ENCODE peak calls at places on chromosomes 3 and 15, in seven cellular contexts. Q is IMR-90, T is neuronal stem cell, A is mesenchymal stem cell, Z is H9, E is H1, V is trophoblast cell. P is an unnamed sample.

GRCh38 chr3:50388021-50388719 is 28.8 kb upstream of the TMEM115 start:
- DNase-seq in Q (no peak), T (no peak), A (peak), Z (peak), E (no peak), V (no peak), P (peak)

GRCh38 chr3:11566478-11566877 is 77.2 kb downstream of the VGLL4 start:
- DNase-seq in Q (no peak), T (no peak), A (no peak), Z (no peak), E (no peak), V (no peak), P (no peak)

GRCh38 chr15:40743466-40743865 is 11.6 kb downstream of the RMDN3 start:
- DNase-seq in Q (no peak), T (no peak), A (no peak), Z (no peak), E (no peak), V (no peak), P (no peak)

GRCh38 chr15:68298882-68299381 is 21.4 kb downstream of the FEM1B start:
- DNase-seq in Q (no peak), T (no peak), A (peak), Z (no peak), E (no peak), V (no peak), P (no peak)

GRCh38 chr15:51908312-51908711 is 63.3 kb downstream of the LEO1 start:
- DNase-seq in Q (peak), T (no peak), A (peak), Z (no peak), E (no peak), V (no peak), P (no peak)

GRCh38 chr15:70156781-70157261 is 59.1 kb upstream of the TLE3 start:
- DNase-seq in Q (peak), T (no peak), A (peak), Z (no peak), E (no peak), V (no peak), P (no peak)

GRCh38 chr15:57752426-57752825 is 45.9 kb downstream of the POLR2M start:
- DNase-seq in Q (no peak), T (no peak), A (no peak), Z (peak), E (no peak), V (no peak), P (peak)

GRCh38 chr3:12828751-12829150 is 12.6 kb downstream of the RPL32 start:
- DNase-seq in Q (no peak), T (no peak), A (peak), Z (no peak), E (no peak), V (no peak), P (no peak)

GRCh38 chr15:40098489-40099261 is 10.0 kb downstream of the BMF start:
- DNase-seq in Q (peak), T (no peak), A (peak), Z (peak), E (no peak), V (peak), P (peak)

DNA sequence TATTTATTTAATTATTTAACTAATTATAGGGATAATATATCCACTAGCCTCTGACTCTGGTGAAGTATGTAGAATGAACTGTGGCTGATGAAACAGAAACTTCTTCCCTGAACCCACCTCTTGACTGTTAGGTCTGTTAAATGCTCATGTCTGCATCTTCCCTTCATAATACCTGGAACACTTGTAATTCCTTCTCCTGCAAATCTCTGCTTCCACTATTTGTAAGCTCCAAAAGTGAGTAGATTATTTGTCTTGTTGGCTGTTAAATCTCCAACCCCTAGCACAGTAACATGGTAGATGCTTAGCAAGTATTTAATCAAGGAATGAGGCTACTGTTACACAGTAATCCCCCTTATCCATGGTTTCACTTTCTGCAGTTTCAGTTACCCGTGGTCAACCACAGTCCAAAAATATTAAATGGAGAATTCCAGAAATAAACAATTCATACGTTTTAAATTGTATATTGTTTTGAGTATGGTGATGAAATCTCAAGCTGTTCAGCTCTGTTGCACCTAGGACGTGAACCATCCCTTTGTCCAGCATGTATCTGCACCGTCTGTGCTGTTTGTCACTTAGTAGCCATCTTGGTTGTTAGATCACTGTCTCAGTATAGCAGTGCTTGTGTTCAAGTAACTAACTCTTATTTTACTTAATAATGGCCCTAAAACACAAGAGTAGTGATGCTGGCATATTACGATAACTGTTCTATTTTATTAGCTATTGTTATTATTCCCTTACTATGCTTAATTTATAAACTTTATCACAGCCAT is 5.7 kb downstream of the TTBK2 start:
- DNase-seq in Q (peak), T (no peak), A (peak), Z (no peak), E (no peak), V (no peak), P (no peak)
- H3K27ac ChIP-seq in Q (peak), T (no peak), A (no peak), Z (no peak), E (no peak), V (no peak), P (no peak)

DNA sequence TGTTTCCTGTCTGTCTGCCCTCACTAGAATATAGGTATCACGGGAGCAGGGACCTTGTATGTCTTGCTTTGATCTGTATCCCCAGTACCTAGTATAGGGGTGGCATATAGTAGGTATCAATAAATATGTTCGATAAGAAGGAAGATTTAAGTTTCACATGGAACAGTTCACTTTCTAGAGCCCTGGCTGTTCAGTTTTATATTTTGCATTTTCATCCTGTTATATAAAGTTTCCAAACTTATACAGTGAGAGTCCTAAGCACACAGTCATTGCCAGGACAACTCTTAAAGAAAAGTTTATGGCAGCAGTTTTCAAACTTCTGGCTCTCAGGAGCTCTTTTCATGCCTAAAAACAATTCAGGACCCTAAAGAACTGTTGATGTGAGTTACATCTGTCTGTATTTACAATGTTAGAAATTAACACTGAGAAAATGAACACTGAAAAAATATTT is 13.4 kb downstream of the ITPR1 start:
- DNase-seq in Q (no peak), T (no peak), A (no peak), Z (no peak), E (no peak), V (no peak), P (no peak)
- H3K18ac ChIP-seq in Q (no peak), T (no peak), A (no peak), Z (no peak), E (no peak), V (no peak), P (no peak)

GRCh38 chr15:31080618-31081017 is 20.9 kb downstream of the TRPM1 start:
- DNase-seq in Q (no peak), T (peak), A (peak), Z (peak), E (peak), V (peak), P (peak)
- H3K27ac ChIP-seq in Q (no peak), T (no peak), A (no peak), Z (no peak), E (no peak), V (no peak), P (no peak)

GRCh38 chr3:99551520-99551919 is 86.9 kb upstream of the COL8A1 start:
- DNase-seq in Q (no peak), T (no peak), A (no peak), Z (no peak), E (no peak), V (no peak), P (no peak)

GRCh38 chr3:99545941-99546580 is 92.3 kb upstream of the COL8A1 start:
- DNase-seq in Q (peak), T (no peak), A (peak), Z (no peak), E (no peak), V (no peak), P (no peak)

GRCh38 chr3:99549220-99549619 is 89.2 kb upstream of the COL8A1 start:
- DNase-seq in Q (no peak), T (no peak), A (no peak), Z (no peak), E (no peak), V (no peak), P (no peak)

GRCh38 chr3:99548674-99549073 is 89.7 kb upstream of the COL8A1 start:
- DNase-seq in Q (no peak), T (no peak), A (no peak), Z (no peak), E (no peak), V (no peak), P (no peak)

DNA sequence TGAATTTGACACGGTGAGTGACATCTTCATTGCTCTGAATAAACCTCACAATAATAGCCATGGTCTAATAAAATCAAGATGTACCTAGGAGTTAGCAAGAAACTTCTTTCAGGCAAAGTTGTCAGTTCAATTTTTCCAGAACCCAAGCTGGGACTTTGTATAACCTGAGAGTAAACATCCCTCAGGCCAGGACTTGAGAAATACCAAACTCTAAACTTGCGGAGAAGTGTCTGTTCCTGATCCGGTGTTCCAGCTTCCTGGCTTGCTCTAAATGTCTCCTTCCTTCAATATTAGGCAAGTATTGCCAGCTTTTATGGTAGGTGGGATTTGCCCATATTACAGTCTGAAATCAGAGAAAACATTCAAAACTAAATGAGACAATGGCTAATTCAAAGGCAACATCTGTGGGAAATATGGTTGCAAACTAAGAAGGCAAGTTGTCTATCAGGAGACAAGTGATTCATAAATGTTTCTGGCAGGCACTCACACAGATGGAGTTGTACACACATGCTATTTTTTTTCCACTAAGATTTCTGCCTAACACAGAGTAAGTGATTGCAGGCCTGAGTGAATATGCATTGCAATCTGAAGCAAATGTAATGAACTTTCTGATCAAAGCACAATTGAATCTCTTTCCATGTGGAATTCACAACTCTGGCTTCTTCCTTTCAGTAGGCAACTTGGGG is 88.3 kb upstream of the COL8A1 start:
- DNase-seq in Q (peak), T (no peak), A (peak), Z (no peak), E (no peak), V (no peak), P (no peak)
- H3K18ac ChIP-seq in Q (no peak), T (no peak), A (no peak), Z (no peak), E (no peak), V (no peak), P (no peak)

DNA sequence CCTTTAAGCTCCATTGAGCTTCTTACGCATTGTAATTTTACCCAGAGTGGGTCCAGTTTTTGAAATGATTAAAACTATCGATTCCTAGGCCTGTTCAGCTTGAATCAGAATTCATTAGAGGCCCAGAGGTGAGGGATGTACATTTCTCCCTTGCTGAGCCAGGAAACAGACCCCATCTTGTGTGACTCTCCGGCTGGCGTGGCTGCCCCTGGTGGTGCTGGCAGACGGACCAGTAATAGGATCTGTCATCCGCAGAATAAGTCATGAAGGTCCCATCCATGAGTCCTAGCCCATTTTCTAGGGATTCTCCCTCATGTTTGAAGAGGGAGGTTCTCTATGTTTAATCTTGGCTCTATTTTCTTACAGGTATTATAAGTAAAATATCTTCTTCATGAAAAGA is 40.2 kb upstream of the VPS8 start:
- DNase-seq in Q (no peak), T (no peak), A (no peak), Z (no peak), E (no peak), V (no peak), P (no peak)
- H3K27ac ChIP-seq in Q (no peak), T (no peak), A (no peak), Z (no peak), E (no peak), V (no peak), P (no peak)

GRCh38 chr3:39915027-39915426 is 105.6 kb downstream of the MYRIP start:
- DNase-seq in Q (no peak), T (no peak), A (no peak), Z (no peak), E (no peak), V (no peak), P (no peak)
- H3K18ac ChIP-seq in Q (no peak), T (no peak), A (no peak), Z (no peak), E (no peak), V (no peak), P (no peak)

GRCh38 chr3:132723024-132723462 is 834 bp upstream of the NPHP3 start:
- DNase-seq in Q (no peak), T (no peak), A (no peak), Z (no peak), E (no peak), V (no peak), P (no peak)
- H3K27ac ChIP-seq in Q (peak), T (peak), A (peak), Z (peak), E (peak), V (peak), P (peak)

GRCh38 chr3:37029516-37030163 is 36.3 kb downstream of the MLH1 start:
- DNase-seq in Q (peak), T (no peak), A (no peak), Z (no peak), E (no peak), V (no peak), P (no peak)

GRCh38 chr3:37030573-37030972 is 37.3 kb downstream of the MLH1 start:
- DNase-seq in Q (no peak), T (no peak), A (no peak), Z (no peak), E (no peak), V (no peak), P (no peak)

GRCh38 chr3:37031115-37031682 is 37.9 kb downstream of the MLH1 start:
- DNase-seq in Q (peak), T (no peak), A (no peak), Z (no peak), E (no peak), V (no peak), P (no peak)

GRCh38 chr3:37029111-37029510 is 35.8 kb downstream of the MLH1 start:
- DNase-seq in Q (no peak), T (no peak), A (no peak), Z (no peak), E (no peak), V (no peak), P (no peak)

DNA sequence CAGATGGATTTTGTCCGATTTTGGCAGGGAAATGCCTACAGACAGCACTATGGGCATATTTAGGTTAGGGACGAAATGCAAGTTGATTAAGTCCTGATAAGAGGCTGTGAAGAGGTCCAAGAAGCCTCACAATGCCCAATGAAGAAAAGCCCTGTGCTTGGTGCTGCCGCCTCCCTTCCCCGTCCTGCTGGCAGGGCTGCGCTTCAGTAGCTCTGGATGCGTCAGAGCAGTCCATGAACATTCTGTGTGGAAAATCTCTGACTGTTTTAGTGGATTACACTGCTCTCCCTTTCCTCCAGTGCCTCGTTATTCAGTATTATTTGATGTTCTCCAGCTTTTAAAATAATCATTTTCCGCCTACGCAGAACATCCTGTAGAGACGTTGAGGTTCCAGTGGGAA is 39.6 kb downstream of the MLH1 start:
- DNase-seq in Q (peak), T (no peak), A (no peak), Z (no peak), E (no peak), V (no peak), P (no peak)
- H3K18ac ChIP-seq in Q (no peak), T (no peak), A (no peak), Z (no peak), E (no peak), V (no peak), P (no peak)